ENCODE peak calls at places on chromosomes 3 and 15, in eight cellular contexts. One of them, this sample, is unnamed.

GRCh38 chr3:34777361-34777760 is 862.0 kb upstream of the ARPP21 start:
- DNase-seq in stomach: no peak
- DNase-seq in GM23248: no peak
- DNase-seq in Caco-2: no peak
- DNase-seq in ascending aorta: no peak
- DNase-seq in breast epithelium: no peak
- DNase-seq in cardiac muscle cell: no peak
- DNase-seq in lower lobe of right lung: no peak
- DNase-seq in this sample: no peak

GRCh38 chr15:38193496-38193895 is 59.1 kb upstream of the SPRED1 start:
- DNase-seq in stomach: no peak
- DNase-seq in GM23248: peak; percentile 34
- DNase-seq in Caco-2: no peak
- DNase-seq in ascending aorta: no peak
- DNase-seq in breast epithelium: no peak
- DNase-seq in cardiac muscle cell: no peak
- DNase-seq in lower lobe of right lung: no peak
- DNase-seq in this sample: no peak

GRCh38 chr3:126911162-126912026 is 71.5 kb upstream of the PLXNA1 start:
- DNase-seq in stomach: peak; percentile 37
- DNase-seq in GM23248: peak; percentile 97
- DNase-seq in Caco-2: no peak
- DNase-seq in ascending aorta: peak; percentile 77
- DNase-seq in breast epithelium: no peak
- DNase-seq in cardiac muscle cell: peak; percentile 86
- DNase-seq in lower lobe of right lung: peak; percentile 66
- DNase-seq in this sample: peak; percentile 99

GRCh38 chr15:48334260-48334659 is 3.0 kb downstream of the DUT start:
- DNase-seq in stomach: no peak
- DNase-seq in GM23248: no peak
- DNase-seq in Caco-2: no peak
- DNase-seq in ascending aorta: no peak
- DNase-seq in breast epithelium: no peak
- DNase-seq in cardiac muscle cell: no peak
- DNase-seq in lower lobe of right lung: no peak
- DNase-seq in this sample: no peak

GRCh38 chr3:28077566-28077965 is 163.9 kb upstream of the CMC1 start:
- DNase-seq in stomach: no peak
- DNase-seq in GM23248: peak; percentile 68
- DNase-seq in Caco-2: no peak
- DNase-seq in ascending aorta: no peak
- DNase-seq in breast epithelium: no peak
- DNase-seq in cardiac muscle cell: peak; percentile 57
- DNase-seq in lower lobe of right lung: no peak
- DNase-seq in this sample: peak; percentile 73

GRCh38 chr3:50220109-50220508 is 15.0 kb downstream of the SLC38A3 start:
- DNase-seq in stomach: no peak
- DNase-seq in GM23248: no peak
- DNase-seq in Caco-2: no peak
- DNase-seq in ascending aorta: no peak
- DNase-seq in breast epithelium: no peak
- DNase-seq in cardiac muscle cell: peak; percentile 34
- DNase-seq in lower lobe of right lung: no peak
- DNase-seq in this sample: no peak

GRCh38 chr3:171704002-171704401 is 106.3 kb downstream of the PLD1 start:
- DNase-seq in stomach: peak; percentile 56
- DNase-seq in GM23248: peak; percentile 61
- DNase-seq in Caco-2: no peak
- DNase-seq in ascending aorta: no peak
- DNase-seq in breast epithelium: no peak
- DNase-seq in cardiac muscle cell: peak; percentile 65
- DNase-seq in lower lobe of right lung: no peak
- DNase-seq in this sample: peak; percentile 27

GRCh38 chr15:41276821-41277220 is 45.8 kb downstream of the CHP1 start:
- DNase-seq in stomach: no peak
- DNase-seq in GM23248: peak; percentile 22
- DNase-seq in Caco-2: no peak
- DNase-seq in ascending aorta: no peak
- DNase-seq in breast epithelium: no peak
- DNase-seq in cardiac muscle cell: no peak
- DNase-seq in lower lobe of right lung: no peak
- DNase-seq in this sample: no peak

GRCh38 chr3:8186213-8186612 is 315.4 kb upstream of the LMCD1 start:
- DNase-seq in stomach: no peak
- DNase-seq in GM23248: no peak
- DNase-seq in Caco-2: no peak
- DNase-seq in ascending aorta: no peak
- DNase-seq in breast epithelium: no peak
- DNase-seq in cardiac muscle cell: no peak
- DNase-seq in lower lobe of right lung: no peak
- DNase-seq in this sample: no peak

GRCh38 chr15:67520976-67521769 is at the start of gene C15orf61:
- DNase-seq in stomach: peak; percentile 91
- DNase-seq in GM23248: peak; percentile 90
- DNase-seq in Caco-2: peak; percentile 93
- DNase-seq in ascending aorta: peak; percentile 90
- DNase-seq in breast epithelium: peak; percentile 90
- DNase-seq in cardiac muscle cell: peak; percentile 85
- DNase-seq in lower lobe of right lung: peak; percentile 91
- DNase-seq in this sample: peak; percentile 84

GRCh38 chr3:151895478-151895877 is 22.0 kb downstream of the SUCNR1 start:
- DNase-seq in stomach: no peak
- DNase-seq in GM23248: no peak
- DNase-seq in Caco-2: no peak
- DNase-seq in ascending aorta: no peak
- DNase-seq in breast epithelium: no peak
- DNase-seq in cardiac muscle cell: no peak
- DNase-seq in lower lobe of right lung: no peak
- DNase-seq in this sample: no peak

GRCh38 chr3:9037113-9037715 is 73.9 kb upstream of the RAD18 start:
- DNase-seq in stomach: no peak
- DNase-seq in GM23248: peak; percentile 43
- DNase-seq in Caco-2: no peak
- DNase-seq in ascending aorta: no peak
- DNase-seq in breast epithelium: no peak
- DNase-seq in cardiac muscle cell: no peak
- DNase-seq in lower lobe of right lung: no peak
- DNase-seq in this sample: no peak

GRCh38 chr3:13197281-13197680 is 124.1 kb upstream of the IQSEC1 start:
- DNase-seq in stomach: no peak
- DNase-seq in GM23248: no peak
- DNase-seq in Caco-2: no peak
- DNase-seq in ascending aorta: no peak
- DNase-seq in breast epithelium: no peak
- DNase-seq in cardiac muscle cell: no peak
- DNase-seq in lower lobe of right lung: peak; percentile 21
- DNase-seq in this sample: no peak

GRCh38 chr15:41832875-41833274 is 5.0 kb downstream of the JMJD7 start:
- DNase-seq in stomach: peak; percentile 48
- DNase-seq in GM23248: no peak
- DNase-seq in Caco-2: no peak
- DNase-seq in ascending aorta: no peak
- DNase-seq in breast epithelium: no peak
- DNase-seq in cardiac muscle cell: no peak
- DNase-seq in lower lobe of right lung: peak; percentile 68
- DNase-seq in this sample: no peak

GRCh38 chr3:89954135-89954534 is 846.7 kb downstream of the EPHA3 start:
- DNase-seq in stomach: no peak
- DNase-seq in GM23248: no peak
- DNase-seq in Caco-2: no peak
- DNase-seq in ascending aorta: no peak
- DNase-seq in breast epithelium: no peak
- DNase-seq in cardiac muscle cell: no peak
- DNase-seq in lower lobe of right lung: no peak
- DNase-seq in this sample: no peak

GRCh38 chr15:77632760-77633133 is at the start of gene LINGO1:
- DNase-seq in stomach: no peak
- DNase-seq in GM23248: peak; percentile 50
- DNase-seq in Caco-2: no peak
- DNase-seq in ascending aorta: no peak
- DNase-seq in breast epithelium: no peak
- DNase-seq in cardiac muscle cell: peak; percentile 41
- DNase-seq in lower lobe of right lung: no peak
- DNase-seq in this sample: peak; percentile 52

GRCh38 chr15:89912674-89913396 is at the start of gene ARPIN:
- DNase-seq in stomach: peak; percentile 65
- DNase-seq in GM23248: peak; percentile 74
- DNase-seq in Caco-2: peak; percentile 67
- DNase-seq in ascending aorta: peak; percentile 74
- DNase-seq in breast epithelium: peak; percentile 61
- DNase-seq in cardiac muscle cell: peak; percentile 63
- DNase-seq in lower lobe of right lung: peak; percentile 73
- DNase-seq in this sample: peak; percentile 71

GRCh38 chr3:4948395-4948794 is 30.8 kb upstream of the BHLHE40 start:
- DNase-seq in stomach: no peak
- DNase-seq in GM23248: peak; percentile 38
- DNase-seq in Caco-2: no peak
- DNase-seq in ascending aorta: no peak
- DNase-seq in breast epithelium: no peak
- DNase-seq in cardiac muscle cell: peak; percentile 5
- DNase-seq in lower lobe of right lung: no peak
- DNase-seq in this sample: no peak

GRCh38 chr3:173502983-173503568 is 105.5 kb downstream of the NLGN1 start:
- DNase-seq in stomach: no peak
- DNase-seq in GM23248: peak; percentile 49
- DNase-seq in Caco-2: no peak
- DNase-seq in ascending aorta: no peak
- DNase-seq in breast epithelium: no peak
- DNase-seq in cardiac muscle cell: peak; percentile 54
- DNase-seq in lower lobe of right lung: no peak
- DNase-seq in this sample: peak; percentile 26

GRCh38 chr15:61038387-61038786 is 190.7 kb downstream of the RORA start:
- DNase-seq in stomach: no peak
- DNase-seq in GM23248: peak; percentile 26
- DNase-seq in Caco-2: no peak
- DNase-seq in ascending aorta: no peak
- DNase-seq in breast epithelium: no peak
- DNase-seq in cardiac muscle cell: peak; percentile 68
- DNase-seq in lower lobe of right lung: no peak
- DNase-seq in this sample: peak; percentile 9

GRCh38 chr3:11844891-11845290 is 1.8 kb downstream of the TAMM41 start:
- DNase-seq in stomach: no peak
- DNase-seq in GM23248: peak; percentile 12
- DNase-seq in Caco-2: no peak
- DNase-seq in ascending aorta: no peak
- DNase-seq in breast epithelium: no peak
- DNase-seq in cardiac muscle cell: no peak
- DNase-seq in lower lobe of right lung: no peak
- DNase-seq in this sample: no peak

DNA sequence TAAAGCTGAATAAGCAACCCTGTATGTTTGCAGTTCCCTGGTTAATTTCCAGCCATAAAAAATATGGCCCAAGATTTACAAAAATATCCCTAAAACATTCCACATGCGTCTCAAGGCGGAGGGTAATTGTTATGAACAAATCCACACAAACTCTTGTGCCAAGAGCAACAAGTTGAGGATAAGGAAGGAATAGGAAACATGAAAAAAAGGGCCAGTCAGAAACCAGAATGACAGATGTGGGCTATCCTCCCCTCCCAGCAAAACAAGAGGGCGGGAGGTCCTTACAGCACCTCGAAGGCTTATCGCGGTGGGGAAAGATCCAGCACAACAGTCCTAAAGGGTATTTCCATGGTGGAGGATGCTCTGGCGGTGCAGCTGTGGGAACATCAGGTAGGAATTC is 155.6 kb upstream of the HES1 start:
- DNase-seq in stomach: no peak
- DNase-seq in GM23248: no peak
- DNase-seq in Caco-2: no peak
- DNase-seq in ascending aorta: no peak
- DNase-seq in breast epithelium: no peak
- DNase-seq in cardiac muscle cell: peak; percentile 74
- DNase-seq in lower lobe of right lung: no peak
- DNase-seq in this sample: no peak
- H3K27me3 ChIP-seq in stomach: no peaks in the 10 kb centered on the region
- H3K27me3 ChIP-seq in GM23248: peaks cover 76% of the 10 kb centered on the region
- H3K27me3 ChIP-seq in Caco-2: no peaks in the 10 kb centered on the region
- H3K27me3 ChIP-seq in ascending aorta: no peaks in the 10 kb centered on the region
- H3K27me3 ChIP-seq in breast epithelium: no peaks in the 10 kb centered on the region
- H3K27me3 ChIP-seq in cardiac muscle cell: no peaks in the 10 kb centered on the region
- H3K27me3 ChIP-seq in lower lobe of right lung: no peaks in the 10 kb centered on the region
- H3K27me3 ChIP-seq in this sample: no peaks in the 10 kb centered on the region

DNA sequence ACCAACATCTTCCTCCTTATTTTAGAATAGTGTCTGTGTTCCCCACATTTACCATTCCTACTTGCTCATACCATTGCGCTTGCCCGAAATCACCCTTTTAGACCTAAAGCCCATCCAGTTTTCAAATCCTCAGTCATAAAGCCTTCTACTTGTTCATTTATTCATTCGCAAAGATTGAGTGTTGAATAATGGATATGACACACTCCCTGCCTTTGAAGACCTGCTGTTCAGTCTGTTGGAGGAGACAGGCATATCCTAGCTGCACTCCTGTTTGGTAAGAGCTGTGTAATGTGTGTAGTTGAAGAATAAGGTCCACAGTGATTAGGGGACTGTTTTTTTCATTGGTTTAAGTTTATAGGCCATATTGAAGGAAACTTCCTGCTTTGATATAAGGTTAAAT is 1.7 kb downstream of the CNOT10 start:
- DNase-seq in stomach: no peak
- DNase-seq in GM23248: peak; percentile 10
- DNase-seq in Caco-2: no peak
- DNase-seq in ascending aorta: no peak
- DNase-seq in breast epithelium: no peak
- DNase-seq in cardiac muscle cell: no peak
- DNase-seq in lower lobe of right lung: no peak
- DNase-seq in this sample: no peak
- H3K4me3 ChIP-seq in stomach: peak overlapping the region; percentile 67
- H3K4me3 ChIP-seq in GM23248: peak overlapping the region; percentile 74
- H3K4me3 ChIP-seq in Caco-2: peak overlapping the region; percentile 14
- H3K4me3 ChIP-seq in ascending aorta: no peak overlapping the region
- H3K4me3 ChIP-seq in breast epithelium: no peak overlapping the region
- H3K4me3 ChIP-seq in cardiac muscle cell: peak overlapping the region; percentile 86
- H3K4me3 ChIP-seq in lower lobe of right lung: no peak overlapping the region
- H3K4me3 ChIP-seq in this sample: peak overlapping the region; percentile 11

GRCh38 chr15:27179789-27180188 is 208.8 kb downstream of the GABRG3 start:
- DNase-seq in stomach: no peak
- DNase-seq in GM23248: no peak
- DNase-seq in Caco-2: no peak
- DNase-seq in ascending aorta: no peak
- DNase-seq in breast epithelium: no peak
- DNase-seq in cardiac muscle cell: no peak
- DNase-seq in lower lobe of right lung: no peak
- DNase-seq in this sample: no peak
- H3K27me3 ChIP-seq in stomach: no peaks in the 10 kb centered on the region
- H3K27me3 ChIP-seq in GM23248: no peaks in the 10 kb centered on the region
- H3K27me3 ChIP-seq in Caco-2: no peaks in the 10 kb centered on the region
- H3K27me3 ChIP-seq in ascending aorta: no peaks in the 10 kb centered on the region
- H3K27me3 ChIP-seq in breast epithelium: no peaks in the 10 kb centered on the region
- H3K27me3 ChIP-seq in cardiac muscle cell: no peaks in the 10 kb centered on the region
- H3K27me3 ChIP-seq in lower lobe of right lung: no peaks in the 10 kb centered on the region
- H3K27me3 ChIP-seq in this sample: no peaks in the 10 kb centered on the region

GRCh38 chr3:184378650-184379374 is 805 bp upstream of the THPO start:
- DNase-seq in stomach: no peak
- DNase-seq in GM23248: no peak
- DNase-seq in Caco-2: no peak
- DNase-seq in ascending aorta: no peak
- DNase-seq in breast epithelium: no peak
- DNase-seq in cardiac muscle cell: no peak
- DNase-seq in lower lobe of right lung: no peak
- DNase-seq in this sample: no peak
- H3K4me3 ChIP-seq in stomach: no peak overlapping the region
- H3K4me3 ChIP-seq in GM23248: no peak overlapping the region
- H3K4me3 ChIP-seq in Caco-2: no peak overlapping the region
- H3K4me3 ChIP-seq in ascending aorta: no peak overlapping the region
- H3K4me3 ChIP-seq in breast epithelium: no peak overlapping the region
- H3K4me3 ChIP-seq in cardiac muscle cell: no peak overlapping the region
- H3K4me3 ChIP-seq in lower lobe of right lung: no peak overlapping the region
- H3K4me3 ChIP-seq in this sample: no peak overlapping the region

This sample was measured in MG63.